ENCODE peak calls at places on chromosome 4, in eight cellular contexts. A is tibial nerve, B is right atrium auricular region, F is AG09309, O is BE2C, Z is breast epithelium, Y is astrocyte of the cerebellum, P is choroid plexus epithelial cell. V is an unnamed sample.

GRCh38 chr4:130675262-130675661 is 1579.3 kb downstream of the C4orf33 start:
- DNase-seq in A (no peak), B (no peak), F (no peak), O (peak), Z (no peak), Y (no peak), P (no peak), V (no peak)

GRCh38 chr4:4249876-4250275 is 1.9 kb upstream of the TMEM128 start:
- DNase-seq in A (no peak), B (no peak), F (no peak), O (no peak), Z (no peak), Y (no peak), P (no peak), V (no peak)

GRCh38 chr4:168461821-168462220 is 18.5 kb downstream of the DDX60L start:
- DNase-seq in A (no peak), B (no peak), F (no peak), O (no peak), Z (no peak), Y (no peak), P (no peak), V (no peak)

GRCh38 chr4:1329408-1330371 is 17.3 kb upstream of the UVSSA start:
- DNase-seq in A (no peak), B (no peak), F (no peak), O (no peak), Z (no peak), Y (no peak), P (peak), V (no peak)

GRCh38 chr4:28388471-28388870 is 1527.8 kb downstream of the STIM2 start:
- DNase-seq in A (no peak), B (no peak), F (no peak), O (no peak), Z (no peak), Y (no peak), P (no peak), V (no peak)

GRCh38 chr4:8260656-8261111 is 8.9 kb upstream of the HTRA3 start:
- DNase-seq in A (no peak), B (no peak), F (no peak), O (peak), Z (no peak), Y (peak), P (peak), V (no peak)

GRCh38 chr4:123976285-123976684 is 579.7 kb downstream of the SPRY1 start:
- DNase-seq in A (no peak), B (no peak), F (no peak), O (no peak), Z (no peak), Y (no peak), P (peak), V (no peak)

GRCh38 chr4:3515646-3516045 is 16.6 kb downstream of the LRPAP1 start:
- DNase-seq in A (no peak), B (no peak), F (no peak), O (peak), Z (no peak), Y (no peak), P (no peak), V (peak)

GRCh38 chr4:128525387-128525786 is 237.8 kb upstream of the PGRMC2 start:
- DNase-seq in A (no peak), B (no peak), F (no peak), O (no peak), Z (no peak), Y (no peak), P (peak), V (no peak)

GRCh38 chr4:147354994-147355393 is 125.9 kb upstream of the EDNRA start:
- DNase-seq in A (no peak), B (no peak), F (no peak), O (no peak), Z (no peak), Y (no peak), P (no peak), V (no peak)

DNA sequence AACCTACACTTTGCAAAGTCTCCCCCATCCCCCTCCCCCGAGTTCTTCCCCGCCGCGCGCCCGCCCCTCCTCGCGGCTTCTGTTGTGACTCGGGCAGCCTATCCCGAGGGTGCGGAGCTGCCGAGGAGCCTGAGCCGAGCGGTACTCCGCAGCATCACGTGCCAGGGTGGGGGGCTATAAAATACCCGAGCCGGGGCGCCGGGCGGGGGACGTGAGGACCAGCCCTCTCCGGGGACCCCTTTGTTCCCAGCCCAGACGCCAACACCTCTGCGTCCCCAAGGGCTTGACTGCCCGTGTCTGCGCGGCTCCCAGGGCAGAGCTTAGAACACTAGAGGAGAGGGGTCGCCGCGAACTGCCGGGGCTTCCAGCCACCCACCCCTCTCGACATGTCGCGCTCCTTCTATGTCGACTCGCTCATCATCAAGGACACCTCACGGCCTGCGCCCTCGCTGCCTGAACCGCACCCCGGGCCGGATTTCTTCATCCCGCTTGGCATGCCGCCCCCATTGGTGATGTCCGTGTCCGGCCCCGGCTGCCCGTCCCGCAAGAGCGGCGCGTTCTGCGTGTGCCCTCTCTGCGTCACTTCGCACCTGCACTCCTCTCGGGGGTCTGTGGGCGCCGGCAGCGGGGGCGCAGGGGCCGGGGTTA is at the start of gene GSX2:
- DNase-seq in A (no peak), B (peak), F (no peak), O (no peak), Z (no peak), Y (no peak), P (no peak), V (peak)
- H3K4me3 ChIP-seq in A (peak), B (peak), F (peak), O (peak), Z (peak), Y (peak), P (peak), V (peak)

DNA sequence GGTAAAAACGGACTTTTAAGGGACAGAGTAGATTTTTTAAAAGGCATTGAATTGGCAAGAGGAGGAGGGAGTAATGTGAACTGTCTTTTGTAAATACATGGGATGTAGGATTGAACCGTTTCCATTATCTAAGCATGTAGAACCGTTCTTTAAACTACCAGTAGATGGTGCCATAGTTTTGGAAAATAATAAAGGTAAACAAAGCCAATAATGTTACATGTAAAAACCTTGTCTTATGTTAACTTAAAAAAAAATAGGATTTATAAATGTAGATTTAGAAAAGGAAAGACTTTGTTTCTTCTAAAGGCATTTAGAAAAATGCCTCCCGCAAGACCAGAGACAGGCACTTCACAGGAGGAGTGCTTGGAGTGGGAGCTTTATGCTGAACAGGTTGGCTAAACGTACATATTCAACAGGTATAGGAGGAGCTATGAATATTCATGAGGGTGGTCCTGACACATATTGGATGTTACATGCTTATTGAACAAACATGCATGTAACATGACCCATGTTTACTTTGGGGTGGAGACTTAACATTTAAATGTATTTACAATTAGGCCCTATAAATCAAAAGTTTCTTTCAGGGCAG is 45.5 kb upstream of the FAM241A start:
- DNase-seq in A (no peak), B (no peak), F (peak), O (no peak), Z (no peak), Y (peak), P (peak), V (no peak)
- TF ChIP-seq CTCF in A (peak), B (peak), F (peak), O (peak), Z (peak), Y (peak), P (peak), V (peak)

GRCh38 chr4:85527815-85528214 is 52.9 kb downstream of the ARHGAP24 start:
- DNase-seq in A (no peak), B (no peak), F (no peak), O (no peak), Z (no peak), Y (no peak), P (no peak), V (no peak)
- H3K4me3 ChIP-seq in A (no peak), B (no peak), F (no peak), O (no peak), Z (no peak), Y (no peak), P (no peak), V (no peak)

GRCh38 chr4:6126971-6127745 is 73.2 kb downstream of the JAKMIP1 start:
- DNase-seq in A (no peak), B (no peak), F (no peak), O (no peak), Z (no peak), Y (no peak), P (no peak), V (no peak)

GRCh38 chr4:6124386-6125102 is 75.8 kb downstream of the JAKMIP1 start:
- DNase-seq in A (no peak), B (no peak), F (no peak), O (no peak), Z (no peak), Y (no peak), P (no peak), V (no peak)

GRCh38 chr4:6123976-6124375 is 76.4 kb downstream of the JAKMIP1 start:
- DNase-seq in A (no peak), B (no peak), F (no peak), O (no peak), Z (no peak), Y (no peak), P (no peak), V (no peak)

GRCh38 chr4:6123541-6123940 is 76.8 kb downstream of the JAKMIP1 start:
- DNase-seq in A (no peak), B (no peak), F (no peak), O (no peak), Z (no peak), Y (no peak), P (no peak), V (no peak)

DNA sequence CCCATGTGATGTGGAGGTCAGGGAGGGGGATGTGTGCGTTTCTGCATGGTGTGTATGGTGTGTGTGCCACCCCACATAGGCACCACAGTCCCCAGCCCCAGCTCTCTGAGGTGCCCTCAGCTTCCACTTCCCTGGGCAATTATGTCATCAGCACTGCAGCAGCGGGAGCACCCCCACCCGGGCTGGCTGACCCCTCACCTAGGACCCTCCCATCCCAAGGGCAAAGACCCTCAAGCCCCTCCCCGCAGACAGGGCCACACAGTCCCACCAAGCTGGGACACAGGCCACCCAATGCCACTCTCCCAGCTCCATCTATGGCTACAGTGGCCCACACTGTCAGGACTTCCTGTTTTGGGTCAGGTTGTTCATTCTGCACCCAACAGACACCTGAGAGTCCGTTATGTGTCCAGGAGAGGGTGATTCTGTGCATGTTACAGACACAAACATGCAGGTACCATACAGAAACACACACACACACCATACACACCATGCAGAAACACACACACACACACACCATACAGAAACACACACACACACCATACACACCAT is 75.2 kb downstream of the JAKMIP1 start:
- DNase-seq in A (no peak), B (no peak), F (no peak), O (no peak), Z (no peak), Y (no peak), P (no peak), V (no peak)
- TF ChIP-seq CTCF in A (no peak), B (no peak), F (no peak), O (no peak), Z (no peak), Y (no peak), P (no peak), V (no peak)

GRCh38 chr4:182589100-182589499 is 328.1 kb downstream of the DCTD start:
- DNase-seq in A (no peak), B (no peak), F (no peak), O (no peak), Z (no peak), Y (no peak), P (no peak), V (no peak)
- H3K4me3 ChIP-seq in A (no peak), B (no peak), F (no peak), O (no peak), Z (no peak), Y (no peak), P (no peak), V (no peak)

GRCh38 chr4:117134386-117134785 is 49.0 kb upstream of the TRAM1L1 start:
- DNase-seq in A (no peak), B (no peak), F (no peak), O (peak), Z (no peak), Y (peak), P (peak), V (no peak)
- TF ChIP-seq CTCF in A (peak), B (no peak), F (peak), O (peak), Z (peak), Y (peak), P (peak), V (peak)

V was measured in left ventricle myocardium inferior.